ENCODE peak calls at places on chromosomes 7 and 10, in six cellular contexts. Q is fibroblast of pulmonary artery, B is thyroid gland, Y is right lobe of liver, A is astrocyte of the spinal cord, D is brain microvascular endothelial cell. K is an unnamed sample.

GRCh38 chr10:96263173-96263572 is 8.2 kb downstream of the BLNK start:
- DNase-seq in Q (no peak), B (no peak), Y (no peak), A (no peak), D (no peak), K (no peak)

GRCh38 chr10:1206601-1207000 is 150.4 kb downstream of the WDR37 start:
- DNase-seq in Q (no peak), B (no peak), Y (no peak), A (no peak), D (no peak), K (no peak)

GRCh38 chr10:4254101-4254994 is 469.3 kb upstream of the KLF6 start:
- DNase-seq in Q (peak), B (no peak), Y (no peak), A (peak), D (peak), K (no peak)

GRCh38 chr7:155920068-155920461 is 107.8 kb upstream of the SHH start:
- DNase-seq in Q (no peak), B (no peak), Y (no peak), A (no peak), D (no peak), K (no peak)

GRCh38 chr7:3495530-3495929 is 194.5 kb downstream of the SDK1 start:
- DNase-seq in Q (peak), B (no peak), Y (no peak), A (no peak), D (no peak), K (no peak)

GRCh38 chr7:94296886-94297285 is 97.8 kb upstream of the COL1A2 start:
- DNase-seq in Q (no peak), B (no peak), Y (no peak), A (no peak), D (no peak), K (no peak)

GRCh38 chr7:110685899-110686298 is 405.0 kb upstream of the LRRN3 start:
- DNase-seq in Q (no peak), B (no peak), Y (no peak), A (no peak), D (no peak), K (no peak)

GRCh38 chr7:154289119-154289518 is 236.9 kb downstream of the DPP6 start:
- DNase-seq in Q (no peak), B (no peak), Y (no peak), A (no peak), D (no peak), K (no peak)

GRCh38 chr10:44979281-44980181 is 922 bp upstream of the DEPP1 start:
- DNase-seq in Q (no peak), B (peak), Y (no peak), A (no peak), D (no peak), K (no peak)

GRCh38 chr7:55019329-55019690 is 493 bp downstream of the EGFR start:
- DNase-seq in Q (peak), B (peak), Y (peak), A (peak), D (peak), K (no peak)

GRCh38 chr7:27164381-27165088 is 802 bp downstream of the HOXA9 start:
- DNase-seq in Q (no peak), B (no peak), Y (no peak), A (no peak), D (no peak), K (no peak)

GRCh38 chr7:121140790-121141189 is 152.3 kb downstream of the CPED1 start:
- DNase-seq in Q (no peak), B (no peak), Y (no peak), A (no peak), D (no peak), K (no peak)

GRCh38 chr10:47143072-47143471 is 156.9 kb upstream of the GDF10 start:
- DNase-seq in Q (no peak), B (no peak), Y (no peak), A (no peak), D (no peak), K (no peak)

GRCh38 chr10:110857265-110858158 is 14.2 kb upstream of the PDCD4 start:
- DNase-seq in Q (peak), B (peak), Y (no peak), A (no peak), D (peak), K (no peak)

GRCh38 chr10:8262317-8262716 is 207.8 kb downstream of the GATA3 start:
- DNase-seq in Q (no peak), B (no peak), Y (no peak), A (no peak), D (no peak), K (no peak)

GRCh38 chr10:7460006-7460405 is 49.2 kb upstream of the SFMBT2 start:
- DNase-seq in Q (no peak), B (no peak), Y (no peak), A (no peak), D (no peak), K (no peak)

GRCh38 chr10:129329375-129330040 is 137.5 kb upstream of the MGMT start:
- DNase-seq in Q (no peak), B (no peak), Y (no peak), A (no peak), D (no peak), K (no peak)

GRCh38 chr7:151085691-151086620 is at the start of gene AGAP3:
- DNase-seq in Q (peak), B (peak), Y (peak), A (peak), D (peak), K (no peak)

GRCh38 chr10:114239117-114239993 is at the start of gene VWA2:
- DNase-seq in Q (no peak), B (peak), Y (peak), A (no peak), D (no peak), K (no peak)

GRCh38 chr7:99210265-99210970 is 2.5 kb upstream of the KPNA7 start:
- DNase-seq in Q (peak), B (no peak), Y (no peak), A (no peak), D (no peak), K (no peak)

GRCh38 chr10:125029584-125030242 is 87.8 kb downstream of the ZRANB1 start:
- DNase-seq in Q (no peak), B (no peak), Y (no peak), A (peak), D (no peak), K (no peak)

GRCh38 chr7:50142421-50143113 is 49.5 kb upstream of the ZPBP start:
- DNase-seq in Q (peak), B (no peak), Y (no peak), A (peak), D (peak), K (peak)

GRCh38 chr7:76054129-76055120 is 6.5 kb downstream of the MDH2 start:
- DNase-seq in Q (peak), B (no peak), Y (no peak), A (peak), D (peak), K (no peak)

GRCh38 chr7:15554081-15554480 is 7.7 kb downstream of the AGMO start:
- DNase-seq in Q (peak), B (no peak), Y (no peak), A (peak), D (peak), K (no peak)

GRCh38 chr10:15718495-15719061 is 1.1 kb downstream of the ITGA8 start:
- DNase-seq in Q (no peak), B (no peak), Y (no peak), A (no peak), D (no peak), K (no peak)

GRCh38 chr10:61463035-61463909 is 10.1 kb upstream of the TMEM26 start:
- DNase-seq in Q (peak), B (no peak), Y (no peak), A (peak), D (no peak), K (peak)

GRCh38 chr10:124001391-124002260 is 91.8 kb downstream of the CHST15 start:
- DNase-seq in Q (no peak), B (no peak), Y (no peak), A (no peak), D (no peak), K (no peak)

GRCh38 chr10:124003481-124004371 is 89.7 kb downstream of the CHST15 start:
- DNase-seq in Q (no peak), B (no peak), Y (no peak), A (no peak), D (no peak), K (no peak)

GRCh38 chr10:124000792-124001201 is 92.6 kb downstream of the CHST15 start:
- DNase-seq in Q (no peak), B (no peak), Y (no peak), A (no peak), D (peak), K (no peak)

GRCh38 chr10:124003070-124003419 is 90.4 kb downstream of the CHST15 start:
- DNase-seq in Q (no peak), B (no peak), Y (no peak), A (no peak), D (no peak), K (no peak)

GRCh38 chr10:124002391-124003069 is 90.9 kb downstream of the CHST15 start:
- DNase-seq in Q (no peak), B (no peak), Y (no peak), A (no peak), D (no peak), K (no peak)
- H3K4me3 ChIP-seq in Q (no peak), B (no peak), Y (no peak), A (no peak), D (no peak), K (no peak)

DNA sequence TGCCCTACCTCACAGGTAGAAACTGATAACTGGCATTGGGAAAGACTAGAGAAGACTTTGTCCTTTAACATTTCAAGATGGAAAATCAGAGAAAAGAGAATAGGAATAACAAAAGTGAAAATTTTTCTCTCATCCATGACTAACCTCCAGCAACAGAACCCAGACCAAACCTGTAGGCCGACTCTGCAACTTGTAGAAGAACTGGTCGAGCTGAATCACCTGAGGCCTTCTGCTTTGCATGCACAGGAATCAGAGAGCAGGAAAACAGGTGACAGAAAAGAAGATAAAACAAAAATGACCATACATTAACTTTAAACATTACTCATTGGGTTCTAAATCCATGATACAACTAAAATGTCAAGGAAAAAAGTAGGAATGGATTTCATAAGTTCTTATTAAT is 137.1 kb downstream of the SLC25A13 start:
- DNase-seq in Q (no peak), B (no peak), Y (no peak), A (no peak), D (no peak), K (no peak)
- H3K4me3 ChIP-seq in Q (no peak), B (no peak), Y (no peak), A (no peak), D (no peak), K (no peak)

GRCh38 chr10:101669181-101669580 is 25.8 kb downstream of the FBXW4 start:
- DNase-seq in Q (no peak), B (no peak), Y (no peak), A (no peak), D (no peak), K (no peak)
- H3K4me3 ChIP-seq in Q (no peak), B (no peak), Y (no peak), A (no peak), D (no peak), K (no peak)

GRCh38 chr7:92925876-92926696 is 89.7 kb upstream of the CDK6 start:
- DNase-seq in Q (peak), B (no peak), Y (no peak), A (peak), D (peak), K (no peak)

GRCh38 chr7:92932450-92932849 is 96.1 kb upstream of the CDK6 start:
- DNase-seq in Q (no peak), B (no peak), Y (no peak), A (no peak), D (no peak), K (no peak)

GRCh38 chr7:92934096-92934495 is 97.7 kb upstream of the CDK6 start:
- DNase-seq in Q (no peak), B (no peak), Y (no peak), A (no peak), D (no peak), K (no peak)

GRCh38 chr7:92926697-92927044 is 90.3 kb upstream of the CDK6 start:
- DNase-seq in Q (no peak), B (no peak), Y (no peak), A (no peak), D (no peak), K (no peak)

GRCh38 chr7:92930404-92930803 is 94.0 kb upstream of the CDK6 start:
- DNase-seq in Q (no peak), B (no peak), Y (no peak), A (no peak), D (no peak), K (no peak)
- H3K4me3 ChIP-seq in Q (no peak), B (no peak), Y (no peak), A (no peak), D (no peak), K (no peak)

GRCh38 chr7:1085910-1086421 is 1.9 kb upstream of the GPER1 start:
- DNase-seq in Q (no peak), B (no peak), Y (no peak), A (no peak), D (no peak), K (no peak)

GRCh38 chr7:1085266-1085665 is 2.6 kb upstream of the GPER1 start:
- DNase-seq in Q (no peak), B (no peak), Y (no peak), A (no peak), D (no peak), K (no peak)

GRCh38 chr7:1087952-1088920 is at the start of gene GPER1:
- DNase-seq in Q (peak), B (peak), Y (peak), A (peak), D (no peak), K (no peak)

GRCh38 chr7:1087462-1087809 is 477 bp upstream of the GPER1 start:
- DNase-seq in Q (peak), B (peak), Y (no peak), A (peak), D (no peak), K (no peak)

DNA sequence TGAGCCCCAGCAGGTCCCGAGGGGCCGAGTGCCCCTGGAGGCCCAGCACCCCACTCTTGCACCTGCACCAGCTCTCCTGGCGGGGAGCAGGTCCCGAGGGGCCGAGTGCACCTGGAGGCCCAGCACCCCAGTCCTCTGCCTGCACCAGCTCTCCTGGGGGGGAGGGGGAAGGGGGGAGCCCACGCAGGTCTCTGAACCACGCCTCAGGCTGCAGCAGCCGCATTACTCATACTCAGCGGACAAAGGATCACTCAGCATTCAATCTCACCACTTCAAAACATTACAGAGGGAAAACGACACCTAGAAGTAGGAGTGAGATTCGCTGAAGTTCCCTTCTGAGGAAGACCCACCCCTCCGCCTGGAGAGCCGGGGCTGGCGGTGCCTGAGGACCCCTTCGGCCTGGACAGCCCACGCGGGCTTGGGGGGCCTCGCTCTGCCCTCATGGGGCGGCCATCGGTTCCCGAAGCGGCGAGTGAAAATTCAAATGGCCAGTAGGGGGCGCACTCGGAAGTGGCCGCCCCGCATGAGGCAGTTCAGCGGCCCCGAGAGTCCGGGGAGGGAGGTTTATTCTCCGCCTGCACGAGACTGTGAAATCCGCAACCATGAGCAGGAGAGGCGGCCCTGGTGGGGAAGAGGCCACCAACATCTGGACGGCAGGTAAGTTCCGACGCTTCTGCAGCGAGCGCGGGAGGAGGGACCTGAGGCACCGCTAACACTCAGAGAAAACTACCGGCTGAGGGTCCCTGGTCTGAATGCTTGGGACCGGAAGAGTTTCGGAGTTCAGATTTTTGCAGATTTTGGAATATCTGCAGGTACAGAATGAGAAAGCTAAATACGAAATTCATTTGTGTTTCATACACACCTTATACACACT is 1.1 kb upstream of the GPER1 start:
- DNase-seq in Q (peak), B (peak), Y (peak), A (peak), D (peak), K (no peak)
- H3K4me3 ChIP-seq in Q (peak), B (peak), Y (peak), A (peak), D (peak), K (peak)

GRCh38 chr10:79424221-79425073 is 21.0 kb downstream of the ZCCHC24 start:
- DNase-seq in Q (no peak), B (peak), Y (peak), A (peak), D (no peak), K (no peak)

GRCh38 chr10:79418274-79418673 is 27.1 kb downstream of the ZCCHC24 start:
- DNase-seq in Q (no peak), B (no peak), Y (peak), A (no peak), D (no peak), K (no peak)

GRCh38 chr10:79422178-79422892 is 23.1 kb downstream of the ZCCHC24 start:
- DNase-seq in Q (peak), B (no peak), Y (no peak), A (peak), D (peak), K (peak)

GRCh38 chr10:79418886-79419595 is 26.4 kb downstream of the ZCCHC24 start:
- DNase-seq in Q (no peak), B (no peak), Y (peak), A (no peak), D (no peak), K (no peak)

DNA sequence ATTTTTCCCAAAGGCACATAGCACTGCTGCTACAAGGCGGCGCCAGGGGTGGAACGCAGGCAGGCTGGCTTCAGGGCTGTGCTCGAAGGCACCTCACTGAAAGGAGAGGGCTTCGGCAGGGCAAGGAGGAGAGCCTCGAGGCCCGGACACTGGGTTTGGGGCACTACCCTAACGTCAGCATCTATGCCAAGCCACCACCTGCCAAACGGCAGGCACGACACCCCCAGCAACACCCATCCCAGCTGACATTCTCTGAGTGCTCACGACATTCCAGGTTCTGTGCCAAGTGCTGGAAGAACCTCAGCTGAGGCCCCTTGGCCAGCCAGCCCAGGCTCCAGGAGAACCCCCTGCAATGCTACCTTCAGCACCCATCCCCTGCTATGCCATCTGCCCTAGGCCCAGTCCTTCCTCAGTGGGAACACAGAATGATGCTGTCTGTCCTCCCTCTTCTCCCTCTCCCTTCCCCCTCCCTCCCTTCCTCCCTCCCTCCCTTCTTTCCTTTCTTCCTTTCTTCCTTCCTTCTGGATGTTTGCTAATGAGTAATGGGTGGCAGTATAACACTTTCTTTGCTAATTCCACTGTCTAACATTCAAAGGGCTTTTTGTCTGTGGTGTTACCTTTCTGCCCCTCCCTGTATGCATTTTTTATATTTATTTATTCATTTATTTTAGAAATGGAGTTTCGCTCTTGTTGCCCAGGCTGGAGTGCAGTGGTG is 24.3 kb downstream of the ZCCHC24 start:
- DNase-seq in Q (no peak), B (peak), Y (no peak), A (no peak), D (no peak), K (no peak)
- H3K4me3 ChIP-seq in Q (no peak), B (no peak), Y (no peak), A (no peak), D (no peak), K (no peak)

DNA sequence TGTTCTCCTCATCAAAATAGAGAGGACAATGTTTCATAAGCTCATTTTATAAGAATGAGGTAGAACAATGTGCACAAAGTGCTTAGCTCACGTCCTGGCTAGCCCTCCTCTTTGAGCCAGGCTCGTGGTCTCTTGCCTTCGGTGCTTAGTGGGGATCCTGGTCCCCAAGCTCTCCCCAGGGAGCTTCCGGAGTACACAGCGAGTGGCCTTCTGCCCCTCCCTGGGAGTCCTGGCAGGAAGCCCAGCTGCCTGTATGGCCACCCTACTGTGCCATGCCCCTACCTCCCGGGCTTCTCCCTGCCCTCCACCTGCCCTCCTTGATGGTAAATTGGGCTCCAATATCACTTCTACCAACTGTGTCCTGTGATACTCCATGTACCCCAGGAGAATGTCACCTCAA is 859 bp downstream of the MYO1G start:
- DNase-seq in Q (no peak), B (peak), Y (no peak), A (no peak), D (no peak), K (no peak)
- H3K4me3 ChIP-seq in Q (no peak), B (no peak), Y (peak), A (no peak), D (no peak), K (no peak)

GRCh38 chr7:46452781-46453180 is 531.7 kb upstream of the IGFBP3 start:
- DNase-seq in Q (no peak), B (no peak), Y (no peak), A (no peak), D (no peak), K (no peak)
- H3K4me3 ChIP-seq in Q (no peak), B (no peak), Y (no peak), A (no peak), D (no peak), K (no peak)